ENCODE peak calls at places on chromosomes 6 and 20, in seven cellular contexts. B is brain microvascular endothelial cell, F is HAP-1, R is nucleus accumbens, W is T47D, Z is H4, N is GM10248. K is an unnamed sample.

GRCh38 chr20:62942456-62942855 is 4.5 kb downstream of the GID8 start:
- DNase-seq in N (no peak), B (no peak), W (no peak), R (no peak), Z (no peak), F (no peak), K (no peak)

GRCh38 chr20:58907481-58908137 is 55.1 kb downstream of the GNAS start:
- DNase-seq in N (peak), F (peak), B (peak), R (peak), Z (peak), W (peak), K (peak)

GRCh38 chr6:10692965-10693538 is 1.4 kb downstream of the C6orf52 start:
- DNase-seq in F (no peak), N (no peak), R (no peak), B (no peak), Z (no peak), W (no peak), K (no peak)

GRCh38 chr6:130525378-130525777 is 159.6 kb downstream of the TMEM200A start:
- DNase-seq in F (no peak), B (no peak), W (no peak), Z (no peak), N (no peak), R (no peak), K (no peak)

GRCh38 chr6:3569817-3570216 is 113.0 kb upstream of the SLC22A23 start:
- DNase-seq in Z (no peak), N (no peak), B (no peak), F (no peak), R (no peak), W (no peak), K (no peak)

GRCh38 chr6:148997863-148998262 is 251.0 kb downstream of the UST start:
- DNase-seq in Z (peak), W (no peak), B (no peak), N (no peak), R (no peak), F (no peak), K (no peak)

GRCh38 chr6:69907981-69908498 is 41.7 kb downstream of the COL19A1 start:
- DNase-seq in N (no peak), R (no peak), F (no peak), B (no peak), W (no peak), Z (no peak), K (no peak)

GRCh38 chr6:90384720-90385119 is 88.1 kb upstream of the BACH2 start:
- DNase-seq in Z (no peak), R (no peak), F (no peak), N (no peak), W (no peak), B (no peak), K (no peak)

K was measured in GM12891.